ENCODE peak calls at places on chromosomes 12 and 14, in five cellular contexts. M, C, D, K and O are unnamed samples.

GRCh38 chr14:74566174-74567125 is 45.6 kb downstream of the LTBP2 start:
- DNase-seq in M (no peak), C (no peak), D (no peak), K (no peak), O (no peak)

GRCh38 chr14:61602733-61603077 is 92.6 kb upstream of the HIF1A start:
- DNase-seq in M (no peak), C (no peak), D (no peak), K (no peak), O (no peak)

GRCh38 chr14:81452766-81453165 is 52.6 kb upstream of the STON2 start:
- DNase-seq in M (no peak), C (no peak), D (no peak), K (no peak), O (no peak)

GRCh38 chr14:95531473-95531872 is 3.4 kb upstream of the GLRX5 start:
- DNase-seq in M (no peak), C (no peak), D (no peak), K (no peak), O (no peak)

GRCh38 chr14:68593806-68594536 is 198.9 kb downstream of the ZFP36L1 start:
- DNase-seq in M (peak), C (no peak), D (no peak), K (no peak), O (no peak)

GRCh38 chr12:59972941-59973340 is 377.1 kb downstream of the SLC16A7 start:
- DNase-seq in M (no peak), C (no peak), D (no peak), K (no peak), O (no peak)

GRCh38 chr14:102539544-102540309 is 30.2 kb upstream of the ANKRD9 start:
- DNase-seq in M (no peak), C (no peak), D (peak), K (peak), O (no peak)

GRCh38 chr14:65214741-65215140 is 112.4 kb upstream of the MAX start:
- DNase-seq in M (no peak), C (peak), D (no peak), K (peak), O (no peak)

GRCh38 chr14:40413146-40413545 is 980.9 kb upstream of the FBXO33 start:
- DNase-seq in M (no peak), C (no peak), D (no peak), K (no peak), O (no peak)

GRCh38 chr12:89059721-89060120 is 292.6 kb downstream of the DUSP6 start:
- DNase-seq in M (no peak), C (no peak), D (no peak), K (no peak), O (peak)

GRCh38 chr14:51607677-51608076 is 44.0 kb upstream of the FRMD6 start:
- DNase-seq in M (no peak), C (no peak), D (peak), K (no peak), O (no peak)

GRCh38 chr12:41967668-41968649 is 176.7 kb downstream of the GXYLT1 start:
- DNase-seq in M (no peak), C (no peak), D (no peak), K (no peak), O (no peak)

GRCh38 chr12:54571857-54572195 is 16.6 kb downstream of the PPP1R1A start:
- DNase-seq in M (no peak), C (no peak), D (no peak), K (no peak), O (no peak)

GRCh38 chr14:56659361-56659760 is 79.8 kb downstream of the TMEM260 start:
- DNase-seq in M (no peak), C (no peak), D (no peak), K (no peak), O (no peak)

GRCh38 chr14:68630611-68631013 is 162.3 kb downstream of the ZFP36L1 start:
- DNase-seq in M (no peak), C (no peak), D (no peak), K (no peak), O (peak)

GRCh38 chr12:66237505-66238175 is 48.6 kb downstream of the IRAK3 start:
- DNase-seq in M (no peak), C (no peak), D (no peak), K (no peak), O (no peak)

GRCh38 chr12:3571323-3571722 is 80.3 kb downstream of the PRMT8 start:
- DNase-seq in M (no peak), C (no peak), D (no peak), K (no peak), O (no peak)

GRCh38 chr12:91854725-91855124 is 290.9 kb downstream of the BTG1 start:
- DNase-seq in M (peak), C (no peak), D (no peak), K (no peak), O (no peak)

GRCh38 chr12:76633415-76633814 is 73.8 kb upstream of the OSBPL8 start:
- DNase-seq in M (no peak), C (no peak), D (no peak), K (no peak), O (no peak)

GRCh38 chr12:16581416-16581815 is 24.5 kb downstream of the LMO3 start:
- DNase-seq in M (no peak), C (no peak), D (no peak), K (no peak), O (no peak)

GRCh38 chr12:3746758-3747157 is 6.2 kb downstream of the CRACR2A start:
- DNase-seq in M (no peak), C (no peak), D (no peak), K (no peak), O (peak)

GRCh38 chr14:36942522-36943245 is 229.7 kb downstream of the SLC25A21 start:
- DNase-seq in M (no peak), C (no peak), D (no peak), K (no peak), O (no peak)

GRCh38 chr12:115867854-115868253 is 409.6 kb downstream of the MED13L start:
- DNase-seq in M (no peak), C (no peak), D (no peak), K (no peak), O (no peak)

GRCh38 chr12:80356092-80356491 is 87.9 kb upstream of the PTPRQ start:
- DNase-seq in M (no peak), C (no peak), D (no peak), K (no peak), O (no peak)

GRCh38 chr14:78446807-78447206 is 276.6 kb downstream of the NRXN3 start:
- DNase-seq in M (no peak), C (no peak), D (no peak), K (no peak), O (no peak)

GRCh38 chr12:122001379-122002209 is 20.1 kb upstream of the BCL7A start:
- DNase-seq in M (no peak), C (no peak), D (no peak), K (no peak), O (no peak)

GRCh38 chr14:63394856-63395255 is 76.1 kb upstream of the GPHB5 start:
- DNase-seq in M (no peak), C (no peak), D (no peak), K (no peak), O (no peak)

GRCh38 chr12:41190360-41190759 is 2.2 kb downstream of the PDZRN4 start:
- DNase-seq in M (no peak), C (no peak), D (no peak), K (no peak), O (no peak)

GRCh38 chr14:24186831-24187537 is 1.6 kb downstream of the IPO4 start:
- DNase-seq in M (no peak), C (no peak), D (no peak), K (no peak), O (no peak)

GRCh38 chr14:24185741-24186140 is 2.9 kb downstream of the IPO4 start:
- DNase-seq in M (no peak), C (no peak), D (no peak), K (no peak), O (no peak)

GRCh38 chr14:24189059-24189375 is 401 bp upstream of the IPO4 start:
- DNase-seq in M (no peak), C (no peak), D (no peak), K (no peak), O (no peak)

GRCh38 chr14:24188251-24189058 is at the start of gene IPO4:
- DNase-seq in M (peak), C (peak), D (peak), K (peak), O (peak)

GRCh38 chr14:24187538-24187915 is 1.1 kb downstream of the IPO4 start:
- DNase-seq in M (no peak), C (no peak), D (no peak), K (no peak), O (no peak)
- H3K27ac ChIP-seq in M (no peak), C (peak), D (no peak), K (peak), O (peak)

GRCh38 chr14:77039285-77040058 is 11.0 kb upstream of the IRF2BPL start:
- DNase-seq in M (peak), C (peak), D (no peak), K (no peak), O (no peak)
- TF ChIP-seq POLR2A in M (no peak), C (no peak), D (no peak), K (no peak), O (no peak)

DNA sequence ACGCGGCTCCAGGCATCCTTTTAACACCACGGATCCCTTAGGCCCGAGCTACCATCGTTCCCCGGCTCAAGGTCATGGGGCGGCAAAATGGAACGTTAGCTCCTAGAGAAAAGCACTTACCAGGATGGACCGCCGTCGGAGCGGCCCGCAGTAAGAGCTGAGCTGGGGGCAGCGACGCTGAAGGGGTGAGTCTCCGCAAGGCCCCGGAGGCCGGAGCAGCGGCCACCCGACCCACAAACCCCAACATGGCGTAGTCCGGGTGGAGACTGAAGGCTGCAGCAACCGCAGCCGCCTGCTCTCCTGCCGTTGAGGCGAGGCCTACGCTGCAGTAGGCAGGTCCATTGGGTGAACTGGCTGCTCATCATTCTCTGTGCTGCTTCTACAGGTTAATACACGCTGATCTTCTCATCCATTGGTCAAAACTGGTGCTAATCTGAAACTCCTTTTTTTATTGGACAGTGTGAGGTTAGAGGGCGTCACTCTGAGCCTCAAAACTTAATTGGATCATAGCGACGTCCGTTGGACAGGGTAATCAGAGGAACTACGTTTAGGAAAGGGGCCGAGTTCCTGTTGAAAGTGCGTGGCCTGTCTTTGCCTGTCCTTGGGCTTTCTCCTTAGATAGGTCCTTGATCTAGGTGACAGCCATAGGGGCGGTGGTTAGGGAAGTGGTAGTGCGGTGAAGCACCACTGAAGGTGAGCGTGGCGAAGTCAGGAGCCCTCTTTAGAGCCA is at the start of gene ATP5F1B:
- DNase-seq in M (peak), C (peak), D (peak), K (peak), O (peak)
- H3K27ac ChIP-seq in M (peak), C (peak), D (peak), K (peak), O (peak)

GRCh38 chr14:67359319-67359774 is 257 bp downstream of the ATP6V1D start:
- DNase-seq in M (no peak), C (peak), D (peak), K (peak), O (no peak)
- TF ChIP-seq POLR2A in M (peak), C (peak), D (peak), K (peak), O (no peak)

GRCh38 chr12:124377981-124378509 is 83.2 kb downstream of the RFLNA start:
- DNase-seq in M (peak), C (no peak), D (peak), K (no peak), O (no peak)
- H3K27ac ChIP-seq in M (peak), C (no peak), D (peak), K (peak), O (peak)

GRCh38 chr12:48044396-48044795 is 40.1 kb upstream of the COL2A1 start:
- DNase-seq in M (no peak), C (no peak), D (no peak), K (no peak), O (no peak)

GRCh38 chr12:48039151-48039550 is 34.9 kb upstream of the COL2A1 start:
- DNase-seq in M (no peak), C (no peak), D (no peak), K (no peak), O (peak)

GRCh38 chr12:48040294-48040820 is 36.1 kb upstream of the COL2A1 start:
- DNase-seq in M (no peak), C (no peak), D (no peak), K (no peak), O (peak)

GRCh38 chr12:48043771-48044170 is 39.5 kb upstream of the COL2A1 start:
- DNase-seq in M (no peak), C (no peak), D (no peak), K (no peak), O (no peak)

GRCh38 chr12:48041591-48042423 is 37.5 kb upstream of the COL2A1 start:
- DNase-seq in M (no peak), C (no peak), D (no peak), K (no peak), O (peak)
- TF ChIP-seq POLR2A in M (no peak), C (no peak), D (no peak), K (no peak), O (no peak)

DNA sequence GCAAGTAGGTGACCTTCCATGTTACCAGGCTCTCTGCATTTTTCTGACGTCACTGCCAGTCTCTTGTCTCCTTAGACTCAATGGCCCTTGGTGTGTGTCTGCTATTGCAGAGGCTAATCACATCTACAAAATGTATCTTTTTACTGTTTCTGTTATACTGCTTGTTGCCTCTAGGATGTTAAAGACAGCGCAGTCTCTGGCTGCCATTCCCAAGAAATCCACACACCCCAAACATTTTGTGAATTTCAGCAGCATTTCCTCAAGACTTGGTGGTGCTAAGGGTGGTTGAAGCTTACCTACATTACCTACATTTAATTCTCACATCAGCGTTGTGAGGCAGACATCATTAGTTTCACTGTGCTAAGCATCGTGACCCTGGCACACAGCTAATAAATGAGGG is 87.2 kb downstream of the C12orf75 start:
- DNase-seq in M (no peak), C (no peak), D (no peak), K (no peak), O (no peak)
- H3K27ac ChIP-seq in M (no peak), C (no peak), D (no peak), K (no peak), O (no peak)